ENCODE peak calls at places on chromosomes 2 and 18, in six cellular contexts. M is ascending aorta, Y is GM13976, G is fibroblast of pulmonary artery, A is left lung, B is lower lobe of right lung. E is an unnamed sample.
A peak's percentile ranks its signal among the peaks of the same experiment; 100 is the strongest.

GRCh38 chr2:120258140-120258539 is 5.5 kb downstream of the RALB start:
- DNase-seq in G (no peak), A (no peak), M (no peak), Y (no peak), B (no peak), E (no peak)

GRCh38 chr2:170324640-170325046 is 146.7 kb downstream of the MYO3B start:
- DNase-seq in M (no peak), B (no peak), A (no peak), G (peak; percentile 53), Y (peak; percentile 32), E (no peak)

GRCh38 chr18:21359746-21360145 is 117.7 kb downstream of the GREB1L start:
- DNase-seq in A (no peak), M (no peak), Y (no peak), B (no peak), G (no peak), E (no peak)

GRCh38 chr2:134271758-134272157 is 17.9 kb downstream of the MGAT5 start:
- DNase-seq in B (no peak), G (no peak), Y (peak; percentile 28), A (no peak), M (no peak), E (no peak)

GRCh38 chr18:43213816-43214215 is 63.5 kb downstream of the SYT4 start:
- DNase-seq in M (no peak), A (no peak), B (no peak), G (no peak), Y (no peak), E (no peak)

GRCh38 chr2:68827681-68828080 is 43.5 kb downstream of the BMP10 start:
- DNase-seq in G (peak; percentile 44), Y (no peak), A (no peak), M (no peak), B (no peak), E (no peak)

GRCh38 chr2:47488870-47489584 is 86.1 kb downstream of the MSH2 start:
- DNase-seq in G (peak; percentile 89), A (no peak), B (no peak), M (no peak), Y (no peak), E (peak; percentile 56)

GRCh38 chr2:40240067-40240466 is 211.8 kb downstream of the SLC8A1 start:
- DNase-seq in A (peak; percentile 69), Y (no peak), M (peak; percentile 91), G (peak; percentile 96), B (peak; percentile 78), E (peak; percentile 97)

GRCh38 chr18:8787764-8788163 is 82.4 kb downstream of the MTCL1 start:
- DNase-seq in M (peak; percentile 2), G (no peak), Y (no peak), A (no peak), B (no peak), E (no peak)

GRCh38 chr2:42788478-42788793 is 3.9 kb downstream of the HAAO start:
- DNase-seq in Y (no peak), M (no peak), B (no peak), A (no peak), G (no peak), E (no peak)

GRCh38 chr2:49403722-49404507 is 249.6 kb upstream of the FSHR start:
- DNase-seq in Y (no peak), A (no peak), B (no peak), M (no peak), G (peak; percentile 0), E (no peak)

GRCh38 chr2:143581989-143582719 is 452.9 kb downstream of the ARHGAP15 start:
- DNase-seq in B (no peak), G (no peak), A (no peak), M (no peak), Y (no peak), E (no peak)

GRCh38 chr2:146874260-146874658 is 970.6 kb upstream of the ACVR2A start:
- DNase-seq in Y (no peak), A (no peak), G (peak; percentile 76), M (no peak), B (no peak), E (no peak)

GRCh38 chr2:205002390-205002789 is 457.1 kb downstream of the PARD3B start:
- DNase-seq in M (no peak), A (no peak), G (no peak), B (no peak), Y (no peak), E (no peak)

GRCh38 chr2:31980674-31981356 is 30.0 kb downstream of the MEMO1 start:
- DNase-seq in Y (peak; percentile 82), M (no peak), B (no peak), A (no peak), G (peak; percentile 61), E (no peak)

GRCh38 chr2:53784431-53784830 is 2.3 kb downstream of the ASB3 start:
- DNase-seq in M (no peak), Y (no peak), A (no peak), B (no peak), G (no peak), E (no peak)

GRCh38 chr2:112582314-112582746 is 2.1 kb upstream of the CHCHD5 start:
- DNase-seq in M (no peak), Y (no peak), G (peak; percentile 78), B (no peak), A (no peak), E (no peak)

GRCh38 chr2:29059612-29060011 is 14.7 kb downstream of the PCARE start:
- DNase-seq in M (no peak), Y (no peak), A (no peak), G (no peak), B (no peak), E (no peak)

GRCh38 chr2:38626326-38627031 is 23.8 kb upstream of the HNRNPLL start:
- DNase-seq in M (no peak), G (no peak), B (no peak), Y (no peak), A (no peak), E (no peak)

GRCh38 chr2:212157011-212157410 is 381.6 kb downstream of the ERBB4 start:
- DNase-seq in M (no peak), B (no peak), Y (no peak), G (peak; percentile 13), A (no peak), E (no peak)

GRCh38 chr2:156343940-156344301 is 11.4 kb upstream of the NR4A2 start:
- DNase-seq in B (no peak), A (no peak), G (peak; percentile 16), M (no peak), Y (no peak), E (no peak)

GRCh38 chr18:48136051-48136543 is 205.6 kb upstream of the SMAD2 start:
- DNase-seq in Y (no peak), G (no peak), A (peak; percentile 31), B (peak; percentile 56), M (no peak), E (no peak)

DNA sequence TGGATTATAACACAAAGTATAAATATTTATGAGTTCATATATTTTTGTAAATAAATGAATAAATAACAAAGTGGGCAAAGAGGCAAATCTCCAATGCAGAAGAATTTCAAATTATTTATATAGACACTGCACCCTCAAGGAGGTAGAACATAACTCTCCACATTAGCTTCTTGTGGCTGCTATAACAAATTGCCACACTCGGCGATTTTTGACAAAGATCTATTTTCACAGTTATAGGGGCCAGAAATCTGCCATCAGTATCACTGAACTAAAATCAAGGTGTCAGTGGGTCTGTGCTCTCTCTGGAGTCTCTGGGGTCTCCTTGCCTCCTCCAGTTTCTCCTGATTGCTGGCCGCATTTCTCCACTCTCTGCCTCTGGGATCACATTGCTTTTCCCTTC is 92.0 kb upstream of the FAM136A start:
- DNase-seq in Y (no peak), B (no peak), G (no peak), A (no peak), M (no peak), E (no peak)
- TF ChIP-seq CTCF in Y (no peak), B (no peak), G (no peak), A (no peak), M (no peak), E (no peak)

DNA sequence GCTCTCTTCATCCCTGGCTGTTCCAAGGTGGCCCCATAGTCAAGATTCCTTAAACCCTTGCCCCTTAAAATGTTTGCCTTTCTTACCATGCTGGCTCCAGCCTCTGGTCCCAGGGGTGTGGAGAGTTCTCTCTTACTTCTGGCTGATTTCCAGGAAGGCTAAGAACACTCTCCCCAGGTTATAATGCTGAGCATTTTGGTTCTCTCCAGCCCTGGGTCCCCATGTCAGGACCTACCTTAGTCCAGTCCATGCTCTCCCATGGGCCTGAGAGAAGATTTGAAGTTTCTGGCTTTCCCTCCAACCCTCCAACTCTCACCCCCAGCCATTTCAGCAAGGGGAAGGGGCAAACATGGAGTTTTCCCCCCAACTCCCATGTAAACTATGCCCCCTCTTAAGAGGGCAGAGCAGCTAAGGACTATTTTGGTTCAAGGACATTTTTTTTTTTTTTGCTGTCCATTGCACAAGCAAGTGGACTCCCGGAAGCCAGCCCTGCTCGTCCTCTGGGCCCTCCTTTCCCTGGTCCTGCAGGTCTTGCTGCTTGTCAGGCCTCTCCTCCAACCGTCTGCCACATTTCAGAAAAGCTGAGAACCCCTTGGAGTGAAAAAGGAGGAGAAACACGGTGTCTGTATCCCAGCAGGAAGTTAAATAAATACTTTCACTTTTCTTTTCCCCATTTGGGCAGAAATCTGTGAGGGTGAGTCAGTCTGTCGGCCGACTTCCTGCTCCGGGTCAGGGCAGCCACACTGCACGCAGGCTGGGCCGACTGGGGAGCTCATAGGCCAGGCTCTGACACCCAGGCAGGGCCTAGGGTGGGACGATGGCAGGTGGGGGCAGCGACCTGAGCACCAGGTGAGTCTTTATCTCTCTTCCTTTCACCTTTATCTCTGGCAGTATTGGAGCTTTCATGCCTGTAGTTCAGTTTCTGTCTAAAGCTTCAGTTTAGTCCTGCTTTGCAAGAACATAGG is at the start of gene SP140L:
- DNase-seq in M (peak; percentile 83), B (peak; percentile 88), A (peak; percentile 87), Y (peak; percentile 80), G (peak; percentile 84), E (peak; percentile 29)
- TF ChIP-seq CTCF in M (no peak), B (no peak), A (no peak), Y (no peak), G (no peak), E (no peak)

GRCh38 chr2:98773169-98773568 is 42.2 kb upstream of the MGAT4A start:
- DNase-seq in M (no peak), Y (no peak), B (no peak), G (no peak), A (no peak), E (no peak)

GRCh38 chr2:98769784-98770183 is 38.9 kb upstream of the MGAT4A start:
- DNase-seq in Y (no peak), B (no peak), M (no peak), A (no peak), G (no peak), E (no peak)

GRCh38 chr2:98772531-98772930 is 41.6 kb upstream of the MGAT4A start:
- DNase-seq in G (peak; percentile 63), B (no peak), M (no peak), Y (no peak), A (no peak), E (no peak)

GRCh38 chr2:98771771-98772521 is 41.0 kb upstream of the MGAT4A start:
- DNase-seq in B (no peak), Y (no peak), G (peak; percentile 76), M (no peak), A (no peak), E (no peak)

DNA sequence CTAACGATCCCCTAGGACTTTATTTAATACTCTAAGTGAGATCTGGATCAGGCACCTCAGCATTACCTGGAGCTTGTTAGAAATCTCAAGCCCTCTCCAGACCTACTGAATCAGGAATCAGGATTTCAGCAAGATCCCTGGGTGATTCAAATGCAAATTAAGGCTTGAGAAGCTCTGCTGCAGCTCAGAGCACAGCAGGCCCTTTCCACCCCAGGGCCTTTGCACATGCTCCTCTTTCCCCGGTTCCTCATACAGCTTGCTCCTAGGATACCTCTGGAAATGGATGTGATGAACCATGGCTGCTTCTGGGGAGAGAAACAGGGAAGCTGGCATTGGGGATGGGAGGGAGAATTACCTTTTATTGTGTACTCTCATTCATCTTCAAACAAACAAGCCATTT is 40.3 kb upstream of the MGAT4A start:
- DNase-seq in G (no peak), Y (no peak), B (no peak), M (no peak), A (no peak), E (no peak)
- TF ChIP-seq CTCF in G (no peak), Y (no peak), B (no peak), M (no peak), A (no peak), E (no peak)

GRCh38 chr2:178512491-178512890 is 32.2 kb downstream of the PLEKHA3 start:
- DNase-seq in A (no peak), M (no peak), Y (no peak), B (no peak), G (no peak), E (no peak)
- TF ChIP-seq CTCF in A (no peak), M (no peak), Y (no peak), B (no peak), G (no peak), E (no peak)